ENCODE peak calls at places on chromosomes 11 and 22, in eight cellular contexts. One of them, this sample, is unnamed.

GRCh38 chr22:46833228-46833627 is 70.8 kb downstream of the TBC1D22A start:
- DNase-seq in cardiac fibroblast: peak
- DNase-seq in epithelial cell of esophagus: peak
- DNase-seq in pancreas: peak
- DNase-seq in stomach: peak
- DNase-seq in PC-3: no peak
- DNase-seq in astrocyte: peak
- DNase-seq in uterus: no peak
- DNase-seq in this sample: no peak

GRCh38 chr22:36362819-36363377 is 24.9 kb downstream of the MYH9 start:
- DNase-seq in cardiac fibroblast: no peak
- DNase-seq in epithelial cell of esophagus: peak
- DNase-seq in pancreas: no peak
- DNase-seq in stomach: no peak
- DNase-seq in PC-3: peak
- DNase-seq in astrocyte: no peak
- DNase-seq in uterus: no peak
- DNase-seq in this sample: no peak

GRCh38 chr11:127624455-127624854 is 623.9 kb upstream of the KIRREL3 start:
- DNase-seq in cardiac fibroblast: no peak
- DNase-seq in epithelial cell of esophagus: no peak
- DNase-seq in pancreas: no peak
- DNase-seq in stomach: no peak
- DNase-seq in PC-3: no peak
- DNase-seq in astrocyte: peak
- DNase-seq in uterus: no peak
- DNase-seq in this sample: no peak

GRCh38 chr22:49300241-49300640 is 527.4 kb downstream of the BRD1 start:
- DNase-seq in cardiac fibroblast: no peak
- DNase-seq in epithelial cell of esophagus: no peak
- DNase-seq in pancreas: no peak
- DNase-seq in stomach: no peak
- DNase-seq in PC-3: no peak
- DNase-seq in astrocyte: no peak
- DNase-seq in uterus: no peak
- DNase-seq in this sample: no peak

GRCh38 chr11:95501761-95502266 is 270.8 kb upstream of the SESN3 start:
- DNase-seq in cardiac fibroblast: no peak
- DNase-seq in epithelial cell of esophagus: no peak
- DNase-seq in pancreas: no peak
- DNase-seq in stomach: no peak
- DNase-seq in PC-3: no peak
- DNase-seq in astrocyte: no peak
- DNase-seq in uterus: peak
- DNase-seq in this sample: no peak

GRCh38 chr11:111733009-111733408 is 33.2 kb downstream of the PPP2R1B start:
- DNase-seq in cardiac fibroblast: peak
- DNase-seq in epithelial cell of esophagus: peak
- DNase-seq in pancreas: peak
- DNase-seq in stomach: no peak
- DNase-seq in PC-3: no peak
- DNase-seq in astrocyte: peak
- DNase-seq in uterus: peak
- DNase-seq in this sample: no peak

GRCh38 chr22:26364066-26365015 is 64.7 kb upstream of the ASPHD2 start:
- DNase-seq in cardiac fibroblast: peak
- DNase-seq in epithelial cell of esophagus: peak
- DNase-seq in pancreas: peak
- DNase-seq in stomach: peak
- DNase-seq in PC-3: peak
- DNase-seq in astrocyte: peak
- DNase-seq in uterus: peak
- DNase-seq in this sample: no peak

GRCh38 chr11:112564228-112564955 is 303.7 kb upstream of the PLET1 start:
- DNase-seq in cardiac fibroblast: peak
- DNase-seq in epithelial cell of esophagus: peak
- DNase-seq in pancreas: no peak
- DNase-seq in stomach: no peak
- DNase-seq in PC-3: peak
- DNase-seq in astrocyte: peak
- DNase-seq in uterus: no peak
- DNase-seq in this sample: no peak

GRCh38 chr11:19959697-19960096 is 200.6 kb downstream of the DBX1 start:
- DNase-seq in cardiac fibroblast: no peak
- DNase-seq in epithelial cell of esophagus: peak
- DNase-seq in pancreas: no peak
- DNase-seq in stomach: no peak
- DNase-seq in PC-3: no peak
- DNase-seq in astrocyte: peak
- DNase-seq in uterus: no peak
- DNase-seq in this sample: no peak

GRCh38 chr11:65242389-65242788 is 19.4 kb upstream of the POLA2 start:
- DNase-seq in cardiac fibroblast: no peak
- DNase-seq in epithelial cell of esophagus: no peak
- DNase-seq in pancreas: no peak
- DNase-seq in stomach: no peak
- DNase-seq in PC-3: no peak
- DNase-seq in astrocyte: no peak
- DNase-seq in uterus: no peak
- DNase-seq in this sample: no peak

GRCh38 chr11:111574373-111575230 is 27.6 kb upstream of the SIK2 start:
- DNase-seq in cardiac fibroblast: no peak
- DNase-seq in epithelial cell of esophagus: no peak
- DNase-seq in pancreas: no peak
- DNase-seq in stomach: no peak
- DNase-seq in PC-3: no peak
- DNase-seq in astrocyte: no peak
- DNase-seq in uterus: no peak
- DNase-seq in this sample: no peak

GRCh38 chr22:46596819-46597218 is 23.4 kb upstream of the GRAMD4 start:
- DNase-seq in cardiac fibroblast: no peak
- DNase-seq in epithelial cell of esophagus: peak
- DNase-seq in pancreas: peak
- DNase-seq in stomach: peak
- DNase-seq in PC-3: peak
- DNase-seq in astrocyte: no peak
- DNase-seq in uterus: no peak
- DNase-seq in this sample: peak

GRCh38 chr11:126061707-126062678 is 673 bp downstream of the CDON start:
- DNase-seq in cardiac fibroblast: peak
- DNase-seq in epithelial cell of esophagus: peak
- DNase-seq in pancreas: peak
- DNase-seq in stomach: no peak
- DNase-seq in PC-3: peak
- DNase-seq in astrocyte: no peak
- DNase-seq in uterus: peak
- DNase-seq in this sample: no peak

GRCh38 chr22:40953446-40953845 is 2.3 kb downstream of the RBX1 start:
- DNase-seq in cardiac fibroblast: peak
- DNase-seq in epithelial cell of esophagus: no peak
- DNase-seq in pancreas: no peak
- DNase-seq in stomach: no peak
- DNase-seq in PC-3: no peak
- DNase-seq in astrocyte: peak
- DNase-seq in uterus: no peak
- DNase-seq in this sample: no peak

GRCh38 chr11:124724854-124725718 is 14.7 kb upstream of the NRGN start:
- DNase-seq in cardiac fibroblast: no peak
- DNase-seq in epithelial cell of esophagus: no peak
- DNase-seq in pancreas: no peak
- DNase-seq in stomach: no peak
- DNase-seq in PC-3: no peak
- DNase-seq in astrocyte: no peak
- DNase-seq in uterus: no peak
- DNase-seq in this sample: no peak

GRCh38 chr11:124719534-124719933 is 20.2 kb upstream of the NRGN start:
- DNase-seq in cardiac fibroblast: no peak
- DNase-seq in epithelial cell of esophagus: no peak
- DNase-seq in pancreas: no peak
- DNase-seq in stomach: no peak
- DNase-seq in PC-3: no peak
- DNase-seq in astrocyte: no peak
- DNase-seq in uterus: no peak
- DNase-seq in this sample: no peak

GRCh38 chr11:124718801-124719200 is 20.9 kb upstream of the NRGN start:
- DNase-seq in cardiac fibroblast: no peak
- DNase-seq in epithelial cell of esophagus: no peak
- DNase-seq in pancreas: no peak
- DNase-seq in stomach: no peak
- DNase-seq in PC-3: no peak
- DNase-seq in astrocyte: no peak
- DNase-seq in uterus: no peak
- DNase-seq in this sample: no peak

GRCh38 chr11:124725719-124726105 is 14.0 kb upstream of the NRGN start:
- DNase-seq in cardiac fibroblast: peak
- DNase-seq in epithelial cell of esophagus: peak
- DNase-seq in pancreas: no peak
- DNase-seq in stomach: no peak
- DNase-seq in PC-3: peak
- DNase-seq in astrocyte: peak
- DNase-seq in uterus: no peak
- DNase-seq in this sample: no peak

GRCh38 chr11:124722176-124722575 is 17.6 kb upstream of the NRGN start:
- DNase-seq in cardiac fibroblast: no peak
- DNase-seq in epithelial cell of esophagus: no peak
- DNase-seq in pancreas: no peak
- DNase-seq in stomach: no peak
- DNase-seq in PC-3: no peak
- DNase-seq in astrocyte: no peak
- DNase-seq in uterus: no peak
- DNase-seq in this sample: no peak
- TF ChIP-seq CTCF in cardiac fibroblast: no peak
- TF ChIP-seq CTCF in epithelial cell of esophagus: no peak
- TF ChIP-seq CTCF in pancreas: no peak
- TF ChIP-seq CTCF in stomach: no peak
- TF ChIP-seq CTCF in PC-3: no peak
- TF ChIP-seq CTCF in astrocyte: no peak
- TF ChIP-seq CTCF in uterus: no peak
- TF ChIP-seq CTCF in this sample: no peak

GRCh38 chr22:42904049-42904448 is 47.0 kb upstream of the ARFGAP3 start:
- DNase-seq in cardiac fibroblast: no peak
- DNase-seq in epithelial cell of esophagus: no peak
- DNase-seq in pancreas: no peak
- DNase-seq in stomach: no peak
- DNase-seq in PC-3: no peak
- DNase-seq in astrocyte: no peak
- DNase-seq in uterus: no peak
- DNase-seq in this sample: no peak
- TF ChIP-seq CTCF in cardiac fibroblast: no peak
- TF ChIP-seq CTCF in epithelial cell of esophagus: no peak
- TF ChIP-seq CTCF in pancreas: no peak
- TF ChIP-seq CTCF in stomach: no peak
- TF ChIP-seq CTCF in PC-3: no peak
- TF ChIP-seq CTCF in astrocyte: no peak
- TF ChIP-seq CTCF in uterus: no peak
- TF ChIP-seq CTCF in this sample: no peak

GRCh38 chr11:63767415-63768231 is 952 bp downstream of the ZFTA start:
- DNase-seq in cardiac fibroblast: peak
- DNase-seq in epithelial cell of esophagus: peak
- DNase-seq in pancreas: peak
- DNase-seq in stomach: no peak
- DNase-seq in PC-3: peak
- DNase-seq in astrocyte: peak
- DNase-seq in uterus: peak
- DNase-seq in this sample: no peak

GRCh38 chr11:63769719-63770443 is 1.3 kb upstream of the ZFTA start:
- DNase-seq in cardiac fibroblast: no peak
- DNase-seq in epithelial cell of esophagus: no peak
- DNase-seq in pancreas: no peak
- DNase-seq in stomach: no peak
- DNase-seq in PC-3: no peak
- DNase-seq in astrocyte: no peak
- DNase-seq in uterus: peak
- DNase-seq in this sample: no peak

GRCh38 chr11:63766501-63767270 is 1.9 kb downstream of the ZFTA start:
- DNase-seq in cardiac fibroblast: no peak
- DNase-seq in epithelial cell of esophagus: no peak
- DNase-seq in pancreas: no peak
- DNase-seq in stomach: no peak
- DNase-seq in PC-3: no peak
- DNase-seq in astrocyte: no peak
- DNase-seq in uterus: peak
- DNase-seq in this sample: no peak

GRCh38 chr11:63769044-63769718 is 606 bp upstream of the ZFTA start:
- DNase-seq in cardiac fibroblast: peak
- DNase-seq in epithelial cell of esophagus: peak
- DNase-seq in pancreas: peak
- DNase-seq in stomach: no peak
- DNase-seq in PC-3: peak
- DNase-seq in astrocyte: no peak
- DNase-seq in uterus: peak
- DNase-seq in this sample: no peak

DNA sequence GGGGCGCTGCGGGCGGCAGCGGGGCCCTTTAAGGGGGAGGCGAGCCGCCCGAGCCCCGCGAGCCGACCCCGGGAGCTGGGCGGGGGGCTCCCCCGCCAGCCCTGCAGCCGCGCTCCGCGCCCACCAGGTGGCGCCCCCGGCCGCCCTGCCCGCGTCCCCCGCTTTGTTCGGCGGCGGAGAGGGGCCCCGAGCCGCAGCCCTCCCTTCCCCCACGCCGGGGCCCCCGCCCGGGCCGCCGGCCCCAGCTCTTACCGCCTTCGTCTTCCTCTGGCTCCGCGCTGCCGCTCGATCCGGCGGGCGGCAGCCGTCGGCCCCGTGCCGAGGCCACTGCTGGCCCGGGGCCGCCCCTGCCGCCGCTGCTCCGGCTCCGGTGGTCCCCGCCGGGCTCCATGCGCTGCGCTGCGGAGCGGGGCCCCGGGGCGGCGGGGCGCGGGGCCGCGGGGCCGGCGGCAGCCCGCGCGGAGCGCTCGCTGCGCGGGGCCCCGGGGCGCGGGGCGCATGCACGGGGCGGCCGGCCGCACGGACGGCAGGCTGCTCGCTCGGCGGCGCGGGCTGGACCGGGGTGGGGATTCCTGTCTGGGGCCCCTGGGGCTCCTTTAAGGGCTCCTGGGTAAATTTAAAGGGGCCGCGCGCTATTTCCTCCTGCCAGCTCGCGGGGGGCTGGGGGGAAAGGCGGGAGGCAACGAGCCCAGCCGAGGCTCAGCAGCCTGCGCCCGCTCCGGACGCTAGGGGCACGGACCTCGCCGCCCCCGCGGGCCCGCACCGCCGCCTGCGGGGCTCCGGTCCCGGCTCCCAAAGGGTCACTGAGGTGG is at the start of gene ZFTA:
- DNase-seq in cardiac fibroblast: peak
- DNase-seq in epithelial cell of esophagus: peak
- DNase-seq in pancreas: peak
- DNase-seq in stomach: peak
- DNase-seq in PC-3: peak
- DNase-seq in astrocyte: no peak
- DNase-seq in uterus: peak
- DNase-seq in this sample: no peak
- TF ChIP-seq CTCF in cardiac fibroblast: peak
- TF ChIP-seq CTCF in epithelial cell of esophagus: peak
- TF ChIP-seq CTCF in pancreas: peak
- TF ChIP-seq CTCF in stomach: no peak
- TF ChIP-seq CTCF in PC-3: peak
- TF ChIP-seq CTCF in astrocyte: peak
- TF ChIP-seq CTCF in uterus: peak
- TF ChIP-seq CTCF in this sample: peak

GRCh38 chr11:6599449-6599848 is 4.0 kb downstream of the RRP8 start:
- DNase-seq in cardiac fibroblast: no peak
- DNase-seq in epithelial cell of esophagus: no peak
- DNase-seq in pancreas: no peak
- DNase-seq in stomach: no peak
- DNase-seq in PC-3: no peak
- DNase-seq in astrocyte: no peak
- DNase-seq in uterus: peak
- DNase-seq in this sample: no peak
- TF ChIP-seq CTCF in cardiac fibroblast: no peak
- TF ChIP-seq CTCF in epithelial cell of esophagus: no peak
- TF ChIP-seq CTCF in pancreas: no peak
- TF ChIP-seq CTCF in stomach: no peak
- TF ChIP-seq CTCF in PC-3: no peak
- TF ChIP-seq CTCF in astrocyte: no peak
- TF ChIP-seq CTCF in uterus: no peak
- TF ChIP-seq CTCF in this sample: no peak